ENCODE peak calls at places on chromosomes 16 and 17, in nine cellular contexts. W is RWPE1; A is activated gamma-delta T cell; E is A172; X is fibroblast of lung; S is stimulated activated CD4-positive, alpha-beta T cell treated with anti-CD3 and anti-CD28 coated beads, Interleukin-2, amount 100 ng/mL, for 24 hours; D is HEK293T; C is neuronal stem cell; J is MCF 10A. R is an unnamed sample.

GRCh38 chr16:1468456-1468855 is 6.4 kb downstream of the CLCN7 start:
- DNase-seq in D (no peak), J (no peak), W (no peak), E (no peak), A (no peak), S (no peak), C (no peak), X (no peak), R (no peak)

GRCh38 chr16:52545157-52545543 is 1.8 kb downstream of the TOX3 start:
- DNase-seq in D (no peak), E (no peak), A (no peak), J (no peak), X (no peak), C (no peak), S (no peak), W (no peak), R (no peak)

GRCh38 chr17:66507982-66508760 is 205.8 kb downstream of the PRKCA start:
- DNase-seq in S (no peak), E (no peak), D (no peak), W (no peak), X (peak), C (no peak), A (no peak), J (no peak), R (no peak)

GRCh38 chr17:2213291-2213960 is 90.2 kb downstream of the SMG6 start:
- DNase-seq in X (peak), A (no peak), S (no peak), J (no peak), W (no peak), E (no peak), D (no peak), C (no peak), R (no peak)

GRCh38 chr16:88617268-88618031 is 20.9 kb upstream of the IL17C start:
- DNase-seq in E (no peak), X (no peak), W (no peak), J (no peak), C (no peak), S (no peak), D (peak), A (no peak), R (no peak)

GRCh38 chr17:41329279-41329925 is 13.9 kb upstream of the KRTAP17-1 start:
- DNase-seq in X (peak), W (peak), D (peak), C (peak), S (peak), A (no peak), J (peak), E (peak), R (peak)

GRCh38 chr17:77312786-77313599 is 172.2 kb downstream of the SEC14L1 start:
- DNase-seq in A (no peak), D (no peak), E (no peak), W (no peak), J (no peak), C (no peak), S (no peak), X (peak), R (no peak)

GRCh38 chr17:38465420-38466345 is 37.4 kb downstream of the ARHGAP23 start:
- DNase-seq in J (peak), W (no peak), A (no peak), E (peak), X (no peak), D (peak), C (no peak), S (no peak), R (peak)

GRCh38 chr16:56931253-56931768 is 631 bp upstream of the HERPUD1 start:
- DNase-seq in S (no peak), E (no peak), J (no peak), D (peak), A (no peak), X (no peak), W (no peak), C (no peak), R (no peak)

R was measured in bronchial epithelial cell.